ENCODE peak calls at places on chromosomes 5 and 9, in seven cellular contexts. J, M, D, C, A, I and Z are unnamed samples.

GRCh38 chr5:141832131-141832530 is 46.1 kb downstream of the PCDH1 start:
- DNase-seq in J (no peak), D (peak), I (no peak), A (no peak), M (peak), C (no peak), Z (no peak)

GRCh38 chr5:138978085-138978484 is 103.0 kb upstream of the LRRTM2 start:
- DNase-seq in C (no peak), I (no peak), M (peak), A (no peak), J (no peak), D (no peak), Z (no peak)

GRCh38 chr9:84340535-84340934 is at the start of gene SLC28A3:
- DNase-seq in D (no peak), J (no peak), M (no peak), C (no peak), A (no peak), I (no peak), Z (no peak)

GRCh38 chr5:168852329-168852728 is 273.2 kb upstream of the PANK3 start:
- DNase-seq in C (no peak), I (no peak), M (no peak), J (no peak), D (no peak), A (no peak), Z (no peak)

GRCh38 chr5:157766441-157766840 is 22.9 kb downstream of the LSM11 start:
- DNase-seq in M (no peak), D (no peak), J (no peak), A (no peak), I (no peak), C (no peak), Z (no peak)

GRCh38 chr9:131008909-131009618 is at the start of gene LAMC3:
- DNase-seq in I (no peak), D (peak), J (no peak), A (no peak), M (no peak), C (no peak), Z (no peak)

GRCh38 chr5:83589786-83590185 is 118.2 kb downstream of the VCAN start:
- DNase-seq in I (no peak), C (no peak), M (no peak), J (no peak), D (no peak), A (no peak), Z (no peak)

GRCh38 chr9:88996046-88997005 is 5.1 kb downstream of the S1PR3 start:
- DNase-seq in I (no peak), M (no peak), J (no peak), C (no peak), D (no peak), A (no peak), Z (no peak)

GRCh38 chr9:37905776-37906175 is 1.8 kb upstream of the SLC25A51 start:
- DNase-seq in D (no peak), C (no peak), M (no peak), J (no peak), A (no peak), I (no peak), Z (no peak)

GRCh38 chr5:143041972-143042770 is 272.0 kb downstream of the ARHGAP26 start:
- DNase-seq in I (no peak), C (no peak), J (no peak), A (no peak), M (no peak), D (no peak), Z (no peak)

GRCh38 chr9:38176256-38176655 is 107.2 kb upstream of the SHB start:
- DNase-seq in A (no peak), M (no peak), J (peak), I (no peak), C (no peak), D (peak), Z (no peak)

GRCh38 chr5:52842111-52842510 is 54.4 kb downstream of the ITGA1 start:
- DNase-seq in D (no peak), M (no peak), J (no peak), C (no peak), A (no peak), I (no peak), Z (no peak)

GRCh38 chr5:143168171-143168681 is 235.3 kb downstream of the NR3C1 start:
- DNase-seq in A (no peak), C (peak), M (no peak), J (no peak), I (no peak), D (no peak), Z (no peak)

GRCh38 chr5:121974261-121974660 is 12.5 kb downstream of the SRFBP1 start:
- DNase-seq in J (no peak), A (no peak), C (peak), I (no peak), D (no peak), M (peak), Z (no peak)

GRCh38 chr9:108434036-108434435 is 421.8 kb downstream of the ACTL7B start:
- DNase-seq in A (no peak), I (no peak), D (no peak), C (no peak), M (no peak), J (no peak), Z (no peak)
- TF ChIP-seq CTCF in A (no peak), I (no peak), D (no peak), C (no peak), M (no peak), J (no peak), Z (no peak)

DNA sequence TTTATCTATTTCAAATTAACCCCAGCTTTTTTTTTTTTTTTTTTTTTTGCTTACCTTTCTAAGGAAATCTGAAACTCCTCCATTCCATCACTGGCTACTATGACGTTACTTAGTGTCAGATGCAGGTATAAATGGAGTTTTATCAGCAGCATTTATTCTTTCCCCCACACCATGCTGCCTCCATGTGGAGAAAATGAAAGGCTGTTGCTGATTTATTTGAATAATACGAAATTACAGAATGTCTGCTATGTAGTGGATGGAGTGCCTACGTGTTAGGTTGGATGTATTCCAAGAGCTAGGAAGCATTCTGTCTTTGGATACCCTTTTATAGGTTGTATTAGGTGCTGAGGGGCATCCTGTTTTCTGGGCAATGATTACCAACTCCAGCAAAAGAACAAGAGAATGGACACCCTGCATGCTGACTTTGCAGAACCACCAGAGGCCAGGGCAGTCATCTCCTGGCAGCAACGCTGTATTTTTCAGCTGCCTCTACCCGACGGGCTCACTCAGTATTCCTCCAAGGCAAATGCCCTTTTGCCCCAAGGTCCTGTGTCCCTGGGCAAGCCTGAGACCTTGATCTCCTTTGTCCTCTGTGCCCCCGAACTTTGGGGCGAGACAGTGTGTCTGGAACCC is 199.5 kb downstream of the ALDH1A1 start:
- DNase-seq in M (peak), A (peak), J (peak), I (no peak), D (peak), C (peak), Z (no peak)
- TF ChIP-seq CTCF in M (peak), A (peak), J (peak), I (peak), D (peak), C (peak), Z (no peak)

GRCh38 chr5:177601577-177602457 is 1.9 kb downstream of the B4GALT7 start:
- DNase-seq in I (no peak), C (no peak), M (no peak), A (no peak), D (peak), J (no peak), Z (no peak)
- TF ChIP-seq CTCF in I (no peak), C (peak), M (no peak), A (no peak), D (peak), J (no peak), Z (no peak)

DNA sequence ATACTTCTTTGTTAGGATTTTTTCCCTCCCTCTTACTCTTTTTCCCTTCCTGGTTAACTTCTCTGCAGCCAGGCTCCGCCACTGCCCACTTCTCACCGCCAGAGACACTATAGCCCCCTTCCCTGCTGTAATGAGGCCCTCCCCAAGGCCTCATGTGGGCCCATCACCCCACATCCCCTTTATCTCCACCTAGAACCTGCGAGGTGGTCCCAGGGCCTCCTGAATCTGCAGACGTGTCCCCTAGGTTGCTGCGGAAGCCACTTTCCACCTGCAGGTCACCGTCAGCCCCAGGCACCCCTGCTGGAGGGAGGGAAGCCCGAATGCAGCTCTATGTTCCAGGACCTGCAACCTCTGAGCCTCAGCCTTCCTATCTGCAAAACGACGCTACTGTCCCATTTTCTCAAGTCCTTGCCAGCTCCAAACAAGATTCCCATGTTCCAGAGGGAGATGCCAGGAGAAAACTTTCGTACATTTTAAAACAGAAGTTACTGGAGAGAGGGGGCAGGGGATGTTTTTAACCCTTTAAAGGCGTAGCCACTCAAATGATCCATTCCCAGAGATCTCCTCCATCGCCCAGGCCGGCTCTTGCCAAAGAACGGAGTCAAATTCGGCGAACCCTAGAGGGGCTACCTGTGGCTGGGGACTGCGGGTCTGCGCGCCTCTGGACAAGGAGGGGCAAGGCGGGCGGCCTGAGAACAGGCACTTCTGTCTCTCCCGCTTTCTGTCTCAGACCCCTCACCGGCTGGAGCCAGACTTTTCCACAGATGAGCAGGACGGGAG is 929 bp downstream of the SH3PXD2B start:
- DNase-seq in I (no peak), C (peak), J (peak), D (peak), M (peak), A (no peak), Z (no peak)
- TF ChIP-seq CTCF in I (peak), C (peak), J (peak), D (no peak), M (peak), A (peak), Z (peak)

DNA sequence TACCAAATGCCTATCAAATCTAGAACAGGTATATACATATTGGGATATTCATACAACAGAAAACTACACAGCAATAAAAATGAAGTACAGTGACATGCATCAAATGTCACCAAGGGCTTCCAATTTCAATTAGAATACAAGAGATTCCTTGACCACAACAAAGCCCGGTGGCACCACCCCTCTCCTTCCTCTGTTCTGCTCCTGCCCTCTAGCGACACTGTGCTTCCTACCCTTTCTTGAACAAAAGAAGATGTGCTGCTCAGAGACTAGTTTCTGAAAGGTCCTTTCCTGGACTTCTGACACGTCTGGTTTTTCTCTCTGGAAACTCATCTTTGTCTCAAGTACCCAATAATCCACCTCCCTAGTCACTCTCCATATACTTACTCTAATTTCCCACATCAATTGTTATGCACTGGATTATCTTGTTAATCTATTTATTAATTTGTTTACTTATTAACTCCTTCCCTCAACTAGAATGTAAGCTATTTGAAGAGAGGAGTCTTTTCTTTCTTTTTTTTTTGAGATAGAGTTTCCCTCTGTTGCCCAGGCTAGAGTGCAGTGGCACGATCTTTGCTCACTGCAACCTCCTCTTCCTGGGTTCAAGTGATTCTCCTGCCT is 70.4 kb upstream of the CTSV start:
- DNase-seq in A (peak), C (peak), J (peak), M (peak), I (no peak), D (peak), Z (no peak)
- TF ChIP-seq CTCF in A (peak), C (peak), J (peak), M (peak), I (peak), D (peak), Z (no peak)